ENCODE peak calls at places on chromosomes 4 and X, in nine cellular contexts. One of them, this sample, is unnamed.

GRCh38 chr4:78653655-78654054 is 102.1 kb downstream of the ANXA3 start:
- DNase-seq in WTC11: no peak
- DNase-seq in GM23338: no peak
- DNase-seq in upper lobe of right lung: no peak
- DNase-seq in fibroblast of villous mesenchyme: no peak
- DNase-seq in glutamatergic neuron: no peak
- DNase-seq in activated B cell treated with CpG ODN at 0.5 μM for 24 hours: no peak
- DNase-seq in Ammon's horn: no peak
- DNase-seq in NCI-H524: no peak
- DNase-seq in this sample: no peak

GRCh38 chrX:103376979-103377324 is 614 bp downstream of the BEX3 start:
- DNase-seq in Ammon's horn: no peak
- DNase-seq in fibroblast of villous mesenchyme: no peak
- DNase-seq in activated B cell treated with CpG ODN at 0.5 μM for 24 hours: no peak
- DNase-seq in GM23338: peak; percentile 72
- DNase-seq in WTC11: peak; percentile 26
- DNase-seq in upper lobe of right lung: no peak
- DNase-seq in glutamatergic neuron: peak; percentile 39
- DNase-seq in NCI-H524: peak; percentile 62
- DNase-seq in this sample: peak; percentile 15

GRCh38 chr4:38371391-38371851 is 292.6 kb upstream of the KLF3 start:
- DNase-seq in GM23338: no peak
- DNase-seq in Ammon's horn: no peak
- DNase-seq in activated B cell treated with CpG ODN at 0.5 μM for 24 hours: no peak
- DNase-seq in NCI-H524: no peak
- DNase-seq in upper lobe of right lung: no peak
- DNase-seq in glutamatergic neuron: no peak
- DNase-seq in fibroblast of villous mesenchyme: peak; percentile 26
- DNase-seq in WTC11: no peak
- DNase-seq in this sample: no peak

GRCh38 chr4:26173619-26174018 is 147.2 kb upstream of the RBPJ start:
- DNase-seq in NCI-H524: no peak
- DNase-seq in activated B cell treated with CpG ODN at 0.5 μM for 24 hours: no peak
- DNase-seq in glutamatergic neuron: no peak
- DNase-seq in upper lobe of right lung: no peak
- DNase-seq in fibroblast of villous mesenchyme: peak; percentile 87
- DNase-seq in GM23338: no peak
- DNase-seq in Ammon's horn: no peak
- DNase-seq in WTC11: no peak
- DNase-seq in this sample: no peak

GRCh38 chr4:112514449-112515277 is 1.3 kb downstream of the NEUROG2 start:
- DNase-seq in NCI-H524: peak; percentile 22
- DNase-seq in glutamatergic neuron: peak; percentile 86
- DNase-seq in fibroblast of villous mesenchyme: no peak
- DNase-seq in Ammon's horn: peak; percentile 33
- DNase-seq in activated B cell treated with CpG ODN at 0.5 μM for 24 hours: no peak
- DNase-seq in WTC11: peak; percentile 60
- DNase-seq in upper lobe of right lung: no peak
- DNase-seq in GM23338: peak; percentile 65
- DNase-seq in this sample: peak; percentile 51

GRCh38 chr4:105909699-105910340 is 14.5 kb downstream of the NPNT start:
- DNase-seq in GM23338: peak; percentile 15
- DNase-seq in fibroblast of villous mesenchyme: peak; percentile 14
- DNase-seq in Ammon's horn: no peak
- DNase-seq in NCI-H524: no peak
- DNase-seq in glutamatergic neuron: no peak
- DNase-seq in WTC11: no peak
- DNase-seq in upper lobe of right lung: no peak
- DNase-seq in activated B cell treated with CpG ODN at 0.5 μM for 24 hours: no peak
- DNase-seq in this sample: no peak

GRCh38 chr4:150007512-150007911 is 70.7 kb upstream of the DCLK2 start:
- DNase-seq in glutamatergic neuron: no peak
- DNase-seq in Ammon's horn: no peak
- DNase-seq in fibroblast of villous mesenchyme: no peak
- DNase-seq in NCI-H524: no peak
- DNase-seq in GM23338: no peak
- DNase-seq in activated B cell treated with CpG ODN at 0.5 μM for 24 hours: no peak
- DNase-seq in upper lobe of right lung: no peak
- DNase-seq in WTC11: no peak
- DNase-seq in this sample: no peak

GRCh38 chr4:140374130-140374477 is 658 bp downstream of the SCOC start:
- DNase-seq in glutamatergic neuron: no peak
- DNase-seq in Ammon's horn: no peak
- DNase-seq in NCI-H524: no peak
- DNase-seq in fibroblast of villous mesenchyme: no peak
- DNase-seq in WTC11: no peak
- DNase-seq in activated B cell treated with CpG ODN at 0.5 μM for 24 hours: no peak
- DNase-seq in GM23338: no peak
- DNase-seq in upper lobe of right lung: no peak
- DNase-seq in this sample: no peak

GRCh38 chrX:77556276-77556675 is 109.1 kb downstream of the FGF16 start:
- DNase-seq in glutamatergic neuron: no peak
- DNase-seq in NCI-H524: no peak
- DNase-seq in upper lobe of right lung: no peak
- DNase-seq in GM23338: no peak
- DNase-seq in WTC11: no peak
- DNase-seq in Ammon's horn: no peak
- DNase-seq in activated B cell treated with CpG ODN at 0.5 μM for 24 hours: no peak
- DNase-seq in fibroblast of villous mesenchyme: no peak
- DNase-seq in this sample: no peak

This sample was measured in NCI-H1694.